ENCODE peak calls at places on chromosomes 1 and 21, in five cellular contexts. G is MCF 10A, H is anterior cingulate cortex, F is NCI-H1694 treated with DMSO at 0.1 percent for 48 hours, C is AG04449. M is an unnamed sample.

GRCh38 chr1:94734963-94735899 is 84.9 kb upstream of the SLC44A3 start:
- DNase-seq in G (peak), H (no peak), F (no peak), C (peak), M (no peak)

GRCh38 chr1:35539824-35540261 is 17.4 kb downstream of the KIAA0319L start:
- DNase-seq in G (no peak), H (no peak), F (no peak), C (no peak), M (no peak)

GRCh38 chr1:107724648-107725047 is 240.3 kb downstream of the VAV3 start:
- DNase-seq in G (peak), H (no peak), F (no peak), C (peak), M (no peak)

GRCh38 chr1:173507205-173507846 is 30.2 kb downstream of the PRDX6 start:
- DNase-seq in G (peak), H (no peak), F (no peak), C (peak), M (no peak)

GRCh38 chr21:33394260-33394659 is 9.0 kb upstream of the IFNGR2 start:
- DNase-seq in G (peak), H (no peak), F (no peak), C (no peak), M (no peak)

GRCh38 chr1:160108888-160109662 is 6.5 kb upstream of the ATP1A2 start:
- DNase-seq in G (peak), H (no peak), F (peak), C (no peak), M (no peak)

GRCh38 chr1:227343727-227344551 is 25.6 kb upstream of the CDC42BPA start:
- DNase-seq in G (peak), H (no peak), F (no peak), C (peak), M (no peak)

GRCh38 chr1:208511242-208511860 is 267.2 kb upstream of the PLXNA2 start:
- DNase-seq in G (no peak), H (no peak), F (no peak), C (no peak), M (no peak)

GRCh38 chr1:15343729-15344128 is 66.0 kb upstream of the EFHD2 start:
- DNase-seq in G (no peak), H (no peak), F (no peak), C (no peak), M (no peak)

GRCh38 chr1:111510003-111510380 is 6.6 kb upstream of the ADORA3 start:
- DNase-seq in G (no peak), H (no peak), F (no peak), C (no peak), M (no peak)

GRCh38 chr1:155170101-155170785 is 2.9 kb downstream of the KRTCAP2 start:
- DNase-seq in G (no peak), H (no peak), F (no peak), C (no peak), M (no peak)

GRCh38 chr1:1199961-1200875 is 6.2 kb downstream of the TNFRSF18 start:
- DNase-seq in G (no peak), H (no peak), F (no peak), C (no peak), M (no peak)

GRCh38 chr1:32274646-32275340 is 17.1 kb upstream of the HDAC1 start:
- DNase-seq in G (no peak), H (no peak), F (no peak), C (no peak), M (no peak)

GRCh38 chr1:245788269-245788668 is 633.5 kb downstream of the KIF26B start:
- DNase-seq in G (peak), H (no peak), F (no peak), C (peak), M (no peak)

GRCh38 chr1:178540646-178541045 is 27.7 kb downstream of the TEX35 start:
- DNase-seq in G (peak), H (no peak), F (peak), C (peak), M (no peak)

GRCh38 chr1:83813571-83813970 is 185.4 kb downstream of the TTLL7 start:
- DNase-seq in G (no peak), H (no peak), F (no peak), C (no peak), M (no peak)

GRCh38 chr1:204437796-204438570 is 26.4 kb upstream of the PPP1R15B start:
- DNase-seq in G (no peak), H (no peak), F (no peak), C (no peak), M (no peak)

GRCh38 chr1:214476958-214477870 is 74.2 kb downstream of the PTPN14 start:
- DNase-seq in G (peak), H (no peak), F (no peak), C (peak), M (no peak)

GRCh38 chr1:22527555-22528296 is 35.6 kb upstream of the EPHA8 start:
- DNase-seq in G (no peak), H (no peak), F (peak), C (no peak), M (no peak)

GRCh38 chr1:184283999-184284398 is 102.8 kb upstream of the C1orf21 start:
- DNase-seq in G (peak), H (no peak), F (peak), C (no peak), M (no peak)

GRCh38 chr1:47180603-47181094 is 9.2 kb downstream of the PDZK1IP1 start:
- DNase-seq in G (peak), H (no peak), F (no peak), C (no peak), M (no peak)

GRCh38 chr1:172537827-172538391 is 5.0 kb downstream of the SUCO start:
- DNase-seq in G (no peak), H (no peak), F (no peak), C (no peak), M (no peak)

GRCh38 chr1:23732363-23733224 is 10.7 kb upstream of the ELOA start:
- DNase-seq in G (peak), H (no peak), F (no peak), C (no peak), M (no peak)

M was measured in frontal cortex.